ENCODE peak calls at places on chromosomes 3 and 15, in five cellular contexts. O is esophagus squamous epithelium, X is spleen, D is K562, S is transverse colon. I is an unnamed sample.

GRCh38 chr3:20186600-20187004 is 596 bp upstream of the SGO1 start:
- DNase-seq in S (no peak), O (no peak), X (no peak), D (no peak), I (no peak)

GRCh38 chr3:64489361-64490044 is 198.3 kb downstream of the ADAMTS9 start:
- DNase-seq in S (peak; percentile 54), O (no peak), X (no peak), D (peak; percentile 14), I (peak; percentile 48)

GRCh38 chr15:83747050-83747717 is 93.3 kb downstream of the ADAMTSL3 start:
- DNase-seq in X (no peak), S (no peak), D (no peak), O (no peak), I (peak; percentile 44)

GRCh38 chr3:132822266-132822665 is 100.1 kb upstream of the NPHP3 start:
- DNase-seq in S (no peak), X (no peak), D (no peak), O (no peak), I (no peak)

GRCh38 chr3:7630925-7631324 is 770.0 kb downstream of the GRM7 start:
- DNase-seq in D (no peak), X (no peak), S (peak; percentile 7), O (no peak), I (no peak)

GRCh38 chr3:163327086-163327485 is 1751.2 kb downstream of the SI start:
- DNase-seq in X (no peak), O (no peak), S (no peak), D (no peak), I (no peak)

GRCh38 chr3:12661926-12662592 is 1.9 kb downstream of the RAF1 start:
- DNase-seq in D (no peak), S (no peak), X (peak; percentile 29), O (no peak), I (no peak)

GRCh38 chr3:147120029-147120428 is 286.3 kb downstream of the ZIC4 start:
- DNase-seq in D (no peak), S (no peak), O (no peak), X (no peak), I (no peak)

GRCh38 chr15:67550522-67550921 is 8.0 kb downstream of the MAP2K5 start:
- DNase-seq in O (no peak), D (peak; percentile 73), S (no peak), X (no peak), I (no peak)

GRCh38 chr15:42143356-42143755 is 13.1 kb downstream of the PLA2G4F start:
- DNase-seq in D (no peak), X (peak; percentile 34), O (no peak), S (no peak), I (no peak)

GRCh38 chr15:41599061-41599460 is 40.0 kb downstream of the TYRO3 start:
- DNase-seq in S (no peak), D (no peak), X (no peak), O (no peak), I (no peak)

GRCh38 chr15:58457466-58457965 is 25.7 kb downstream of the LIPC start:
- DNase-seq in X (no peak), O (no peak), S (no peak), D (peak; percentile 37), I (no peak)

GRCh38 chr3:17081520-17081919 is 196.8 kb downstream of the PLCL2 start:
- DNase-seq in D (no peak), X (no peak), S (no peak), O (no peak), I (no peak)

GRCh38 chr3:71176366-71176765 is 407.2 kb downstream of the FOXP1 start:
- DNase-seq in X (no peak), D (no peak), O (no peak), S (no peak), I (no peak)

GRCh38 chr3:185822957-185823279 is 1.9 kb downstream of the IGF2BP2 start:
- DNase-seq in D (no peak), X (no peak), S (no peak), O (no peak), I (no peak)
- H3K27me3 ChIP-seq in D (no peaks in the 10 kb centered on the region), X (peaks cover 22% of the 10 kb centered on the region), S (peaks cover 66% of the 10 kb centered on the region), O (no peaks in the 10 kb centered on the region), I (no peaks in the 10 kb centered on the region)

GRCh38 chr3:52289747-52290595 is 2.3 kb downstream of the GLYCTK start:
- DNase-seq in D (no peak), S (peak; percentile 82), O (no peak), X (peak; percentile 76), I (no peak)

GRCh38 chr3:52291508-52292181 is 4.0 kb downstream of the GLYCTK start:
- DNase-seq in S (peak; percentile 41), D (no peak), O (no peak), X (peak; percentile 79), I (no peak)

GRCh38 chr3:52290596-52291507 is 3.2 kb downstream of the GLYCTK start:
- DNase-seq in X (peak; percentile 75), D (no peak), O (no peak), S (no peak), I (no peak)

GRCh38 chr3:52288674-52289073 is 1.0 kb downstream of the GLYCTK start:
- DNase-seq in D (no peak), X (no peak), S (no peak), O (no peak), I (no peak)

DNA sequence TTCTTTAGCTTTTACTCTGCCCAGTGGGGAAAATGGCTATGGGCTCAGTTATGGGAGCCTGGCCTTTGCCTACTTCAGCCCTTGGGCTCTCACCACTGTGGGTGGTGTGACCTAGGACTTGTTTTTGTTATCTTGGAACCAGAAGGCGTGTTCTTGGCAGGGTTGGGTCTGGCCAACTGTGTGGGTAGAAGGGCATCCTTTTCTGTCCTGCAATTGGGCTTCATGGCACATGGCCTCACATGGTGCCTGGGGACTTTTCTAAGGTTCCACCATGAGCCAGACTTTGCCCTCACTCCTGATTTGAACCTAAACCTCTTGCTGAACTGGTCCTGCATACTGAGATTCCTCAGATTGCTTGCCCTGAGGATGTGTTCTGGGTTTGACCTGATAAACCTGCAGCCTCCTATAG is 1.7 kb downstream of the GLYCTK start:
- DNase-seq in O (no peak), D (no peak), S (peak; percentile 41), X (no peak), I (no peak)
- H3K4me3 ChIP-seq in O (no peak overlapping the region), D (no peak overlapping the region), S (no peak overlapping the region), X (no peak overlapping the region), I (no peak overlapping the region)

DNA sequence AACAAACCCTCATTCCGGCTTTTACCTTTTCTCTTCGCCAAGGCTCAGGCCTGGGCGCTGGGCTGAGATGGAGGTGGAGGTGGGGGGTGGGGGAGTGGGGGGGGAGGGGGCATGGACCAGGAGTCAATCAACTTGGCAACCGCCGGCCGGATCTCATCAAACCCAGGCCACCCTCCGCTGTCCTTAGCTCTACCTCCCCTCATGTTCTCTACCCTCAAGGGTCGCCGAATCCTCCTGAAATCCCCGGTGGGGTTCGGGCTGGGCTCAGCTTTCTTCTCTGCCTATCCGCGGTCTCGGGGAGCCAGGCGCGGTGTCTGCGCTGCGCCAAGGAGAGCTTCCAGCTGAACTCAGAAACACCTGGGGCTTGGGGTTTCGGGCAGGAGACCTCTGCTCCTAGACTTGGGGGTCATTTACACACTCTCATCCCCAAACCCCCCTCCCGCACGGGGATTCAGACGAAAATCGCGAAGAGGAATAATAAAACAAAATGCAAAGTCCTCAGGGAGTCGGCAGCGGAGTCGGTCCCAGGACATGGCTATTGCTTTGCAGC is 2.5 kb downstream of the ONECUT1 start:
- DNase-seq in O (no peak), S (no peak), X (no peak), D (no peak), I (no peak)
- H3K27me3 ChIP-seq in O (peaks cover 52% of the 10 kb centered on the region), S (peaks cover 98% of the 10 kb centered on the region), X (peaks cover 85% of the 10 kb centered on the region), D (peaks cover 38% of the 10 kb centered on the region), I (peaks cover 98% of the 10 kb centered on the region)

DNA sequence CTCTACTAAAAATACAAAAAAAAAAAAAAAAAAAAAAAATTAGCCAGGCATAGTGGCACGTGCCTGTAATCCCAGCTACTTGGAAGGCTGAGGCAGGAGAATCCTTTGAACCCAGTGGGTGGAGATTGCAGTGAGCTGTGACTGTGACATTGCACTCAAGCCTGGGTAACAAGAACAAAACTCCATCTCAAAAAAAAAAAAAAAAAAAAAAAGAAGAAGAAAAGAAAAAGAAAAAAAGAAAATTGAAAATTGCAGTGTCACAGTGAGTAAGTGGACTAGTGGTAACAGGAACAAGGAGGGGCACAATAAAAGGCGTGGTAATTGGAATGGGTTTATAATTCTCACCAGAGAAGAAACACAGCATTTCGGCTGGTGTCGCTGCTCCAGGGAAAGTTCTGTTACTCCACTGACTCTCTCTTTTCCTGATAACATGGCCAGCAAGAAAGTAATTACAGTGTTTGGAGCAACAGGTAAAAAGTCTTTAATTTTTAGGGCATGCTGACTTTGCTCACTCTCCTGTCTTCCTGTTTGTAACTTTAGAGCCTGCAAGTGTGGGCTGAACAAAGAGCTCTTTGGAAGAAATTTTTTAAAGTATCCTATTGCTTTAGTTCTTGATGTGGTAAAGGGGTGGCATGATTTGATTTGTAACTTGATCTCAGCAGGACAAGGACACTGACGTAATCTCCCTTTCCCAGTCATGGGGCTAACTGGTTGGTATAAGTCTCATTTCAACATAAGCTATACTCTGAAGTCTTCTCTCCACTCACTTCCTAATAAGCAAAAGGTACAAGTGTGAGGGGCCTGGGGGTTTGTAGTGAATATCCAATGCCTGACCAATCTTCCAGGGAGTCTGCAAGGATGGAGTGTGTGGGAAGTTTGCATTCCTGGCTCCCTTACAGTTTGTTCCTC is 22.0 kb upstream of the TRA2B start:
- DNase-seq in O (no peak), D (peak; percentile 37), X (no peak), S (peak; percentile 64), I (peak; percentile 71)
- H3K4me3 ChIP-seq in O (peak overlapping the region; percentile 41), D (no peak overlapping the region), X (no peak overlapping the region), S (peak overlapping the region; percentile 34), I (no peak overlapping the region)

GRCh38 chr15:50182233-50183013 is 427 bp downstream of the SLC27A2 start:
- DNase-seq in S (peak; percentile 19), O (no peak), X (peak; percentile 88), D (peak; percentile 40), I (no peak)

GRCh38 chr15:50180091-50180490 is 1.9 kb upstream of the SLC27A2 start:
- DNase-seq in D (no peak), X (no peak), S (no peak), O (no peak), I (no peak)

GRCh38 chr15:50181983-50182232 is at the start of gene SLC27A2:
- DNase-seq in S (peak; percentile 70), X (no peak), O (no peak), D (peak; percentile 86), I (no peak)

GRCh38 chr15:50181206-50181982 is 602 bp upstream of the SLC27A2 start:
- DNase-seq in S (no peak), X (no peak), D (no peak), O (no peak), I (no peak)

DNA sequence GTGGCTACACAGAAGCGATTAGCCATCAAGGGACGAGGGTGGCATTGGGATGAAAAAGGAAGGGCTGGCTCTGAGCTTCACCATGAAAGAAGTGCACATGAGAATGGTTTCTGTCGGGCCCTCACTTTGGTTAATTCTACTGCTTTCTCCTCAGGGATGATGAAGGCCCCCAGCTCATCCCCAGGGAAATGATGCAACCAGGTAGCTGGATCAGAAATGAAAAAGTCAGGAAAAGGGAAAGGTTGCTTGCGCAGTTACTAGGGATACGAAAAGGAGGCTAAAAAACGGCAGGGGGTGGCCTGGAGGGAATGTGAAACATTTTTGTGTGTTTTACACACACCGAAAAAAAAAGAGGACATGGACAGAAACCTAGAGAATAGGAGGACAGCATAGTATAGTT is 1.4 kb upstream of the SLC27A2 start:
- DNase-seq in O (no peak), D (no peak), S (no peak), X (no peak), I (no peak)
- H3K27me3 ChIP-seq in O (no peaks in the 10 kb centered on the region), D (no peaks in the 10 kb centered on the region), S (peaks cover 13% of the 10 kb centered on the region), X (peaks cover 18% of the 10 kb centered on the region), I (peaks cover 16% of the 10 kb centered on the region)